ENCODE peak calls at places on chromosome 18, in five cellular contexts. R, S, W, Z and B are unnamed samples.

GRCh38 chr18:78875268-78875997 is 104.2 kb upstream of the SALL3 start:
- DNase-seq in R (no peak), S (peak; percentile 68), W (no peak), Z (no peak), B (peak; percentile 31)

GRCh38 chr18:63460414-63460813 is 16.3 kb upstream of the SERPINB5 start:
- DNase-seq in R (no peak), S (no peak), W (no peak), Z (no peak), B (no peak)

GRCh38 chr18:48675330-48675761 is 136.5 kb downstream of the CTIF start:
- DNase-seq in R (peak; percentile 84), S (peak; percentile 89), W (peak; percentile 91), Z (peak; percentile 50), B (peak; percentile 89)

GRCh38 chr18:22282311-22283235 is 113.2 kb downstream of the GATA6 start:
- DNase-seq in R (peak; percentile 92), S (no peak), W (no peak), Z (peak; percentile 95), B (peak; percentile 92)

GRCh38 chr18:3367491-3368091 is 82.4 kb upstream of the TGIF1 start:
- DNase-seq in R (peak; percentile 8), S (no peak), W (no peak), Z (no peak), B (no peak)

GRCh38 chr18:36706313-36706881 is 122.4 kb downstream of the TPGS2 start:
- DNase-seq in R (no peak), S (no peak), W (no peak), Z (no peak), B (no peak)

GRCh38 chr18:61782545-61782944 is 110.3 kb downstream of the RNF152 start:
- DNase-seq in R (no peak), S (no peak), W (no peak), Z (no peak), B (no peak)

GRCh38 chr18:62637807-62638687 is 77.3 kb upstream of the PHLPP1 start:
- DNase-seq in R (peak; percentile 16), S (peak; percentile 55), W (no peak), Z (no peak), B (peak; percentile 49)

GRCh38 chr18:62933261-62933887 is 218.0 kb downstream of the PHLPP1 start:
- DNase-seq in R (no peak), S (no peak), W (no peak), Z (no peak), B (no peak)

GRCh38 chr18:9613550-9614400 is 584 bp downstream of the PPP4R1 start:
- DNase-seq in R (peak; percentile 71), S (peak; percentile 62), W (peak; percentile 82), Z (no peak), B (peak; percentile 65)

GRCh38 chr18:24190590-24190989 is 51.7 kb downstream of the CABYR start:
- DNase-seq in R (no peak), S (no peak), W (no peak), Z (no peak), B (no peak)

GRCh38 chr18:31499157-31499524 is 1.2 kb downstream of the DSG2 start:
- DNase-seq in R (no peak), S (no peak), W (no peak), Z (no peak), B (no peak)

GRCh38 chr18:2971741-2972552 is 41.0 kb downstream of the LPIN2 start:
- DNase-seq in R (no peak), S (no peak), W (peak; percentile 81), Z (no peak), B (peak; percentile 40)

GRCh38 chr18:48888681-48889080 is 62.1 kb downstream of the SMAD7 start:
- DNase-seq in R (no peak), S (no peak), W (no peak), Z (no peak), B (no peak)

GRCh38 chr18:79786781-79787526 is 10.8 kb upstream of the KCNG2 start:
- DNase-seq in R (no peak), S (no peak), W (peak; percentile 35), Z (no peak), B (no peak)

GRCh38 chr18:74819433-74820059 is 221.9 kb downstream of the ZNF407 start:
- DNase-seq in R (peak; percentile 9), S (peak; percentile 65), W (no peak), Z (no peak), B (no peak)

GRCh38 chr18:79685281-79685680 is 5.7 kb downstream of the CTDP1 start:
- DNase-seq in R (no peak), S (no peak), W (no peak), Z (no peak), B (no peak)

GRCh38 chr18:30487962-30488361 is 554.6 kb downstream of the DSC3 start:
- DNase-seq in R (no peak), S (no peak), W (no peak), Z (no peak), B (no peak)

GRCh38 chr18:80159713-80160636 is 50.9 kb downstream of the ADNP2 start:
- DNase-seq in R (no peak), S (no peak), W (no peak), Z (no peak), B (peak; percentile 50)

GRCh38 chr18:79522451-79523220 is 126.9 kb downstream of the NFATC1 start:
- DNase-seq in R (no peak), S (no peak), W (peak; percentile 37), Z (no peak), B (no peak)

GRCh38 chr18:65983750-65984149 is 232.9 kb downstream of the CDH7 start:
- DNase-seq in R (no peak), S (no peak), W (no peak), Z (no peak), B (no peak)

GRCh38 chr18:61865466-61866165 is 27.2 kb downstream of the RNF152 start:
- DNase-seq in R (no peak), S (no peak), W (no peak), Z (no peak), B (no peak)

GRCh38 chr18:7904529-7904928 is 337.4 kb downstream of the PTPRM start:
- DNase-seq in R (peak; percentile 86), S (no peak), W (no peak), Z (no peak), B (peak; percentile 47)

GRCh38 chr18:37778417-37779165 is 213.0 kb upstream of the CELF4 start:
- DNase-seq in R (peak; percentile 27), S (peak; percentile 82), W (peak; percentile 75), Z (no peak), B (peak; percentile 37)

GRCh38 chr18:73446502-73446901 is 578.7 kb upstream of the NETO1 start:
- DNase-seq in R (no peak), S (no peak), W (no peak), Z (no peak), B (peak; percentile 5)

GRCh38 chr18:31723998-31724711 is 36.5 kb downstream of the SLC25A52 start:
- DNase-seq in R (no peak), S (no peak), W (peak; percentile 53), Z (no peak), B (peak; percentile 5)

GRCh38 chr18:79922971-79923411 is 28.5 kb downstream of the SLC66A2 start:
- DNase-seq in R (no peak), S (peak; percentile 10), W (peak; percentile 37), Z (no peak), B (no peak)

GRCh38 chr18:11025671-11026070 is 123.7 kb downstream of the PIEZO2 start:
- DNase-seq in R (no peak), S (peak; percentile 19), W (no peak), Z (no peak), B (no peak)